ENCODE peak calls at places on chromosomes 4 and X, in four cellular contexts. One of them, this sample, is unnamed. For H3K27me3, the result is how much of the 10 kb centered on the place peaks cover.

GRCh38 chrX:152992120-152992519 is 1.8 kb downstream of the PNMA5 start:
- DNase-seq in HepG2: no peak
- DNase-seq in K562: no peak
- DNase-seq in HCT116: no peak
- DNase-seq in this sample: no peak

GRCh38 chrX:149497626-149498025 is 7.5 kb downstream of the IDS start:
- DNase-seq in K562: no peak
- DNase-seq in HCT116: no peak
- DNase-seq in HepG2: no peak
- DNase-seq in this sample: no peak

GRCh38 chrX:49879656-49880277 is 483 bp downstream of the USP27X start:
- DNase-seq in HCT116: no peak
- DNase-seq in HepG2: no peak
- DNase-seq in K562: no peak
- DNase-seq in this sample: no peak

GRCh38 chr4:118351851-118352827 is 664 bp downstream of the PRSS12 start:
- DNase-seq in HepG2: peak
- DNase-seq in K562: no peak
- DNase-seq in HCT116: peak
- DNase-seq in this sample: no peak

GRCh38 chr4:37667197-37668100 is 18.7 kb downstream of the RELL1 start:
- DNase-seq in K562: no peak
- DNase-seq in HCT116: no peak
- DNase-seq in HepG2: no peak
- DNase-seq in this sample: no peak

GRCh38 chr4:31183256-31183655 is 463.1 kb downstream of the PCDH7 start:
- DNase-seq in K562: no peak
- DNase-seq in HepG2: no peak
- DNase-seq in HCT116: no peak
- DNase-seq in this sample: no peak

GRCh38 chr4:151324449-151325319 is 721 bp downstream of the SH3D19 start:
- DNase-seq in K562: peak
- DNase-seq in HepG2: peak
- DNase-seq in HCT116: peak
- DNase-seq in this sample: peak

GRCh38 chr4:38967260-38968095 is 64.7 kb downstream of the TMEM156 start:
- DNase-seq in K562: no peak
- DNase-seq in HCT116: peak
- DNase-seq in HepG2: peak
- DNase-seq in this sample: peak

GRCh38 chrX:125205918-125206665 is 113.6 kb upstream of the TEX13C start:
- DNase-seq in HepG2: no peak
- DNase-seq in HCT116: no peak
- DNase-seq in K562: no peak
- DNase-seq in this sample: no peak

GRCh38 chr4:101128473-101128872 is 218.9 kb downstream of the PPP3CA start:
- DNase-seq in K562: no peak
- DNase-seq in HepG2: no peak
- DNase-seq in HCT116: no peak
- DNase-seq in this sample: no peak

GRCh38 chr4:65310586-65310985 is 359.7 kb downstream of the EPHA5 start:
- DNase-seq in K562: no peak
- DNase-seq in HepG2: no peak
- DNase-seq in HCT116: no peak
- DNase-seq in this sample: no peak

GRCh38 chrX:74420194-74421035 is 878 bp upstream of the SLC16A2 start:
- DNase-seq in K562: no peak
- DNase-seq in HCT116: no peak
- DNase-seq in HepG2: no peak
- DNase-seq in this sample: no peak

GRCh38 chr4:10090467-10091250 is 25.9 kb downstream of the WDR1 start:
- DNase-seq in K562: no peak
- DNase-seq in HCT116: no peak
- DNase-seq in HepG2: no peak
- DNase-seq in this sample: no peak

GRCh38 chrX:125203379-125203736 is 116.3 kb upstream of the TEX13C start:
- DNase-seq in HepG2: no peak
- DNase-seq in K562: no peak
- DNase-seq in HCT116: no peak
- DNase-seq in this sample: no peak

GRCh38 chr4:14338206-14338605 is 664.1 kb upstream of the CPEB2 start:
- DNase-seq in HepG2: no peak
- DNase-seq in HCT116: no peak
- DNase-seq in K562: no peak
- DNase-seq in this sample: no peak

GRCh38 chr4:167428172-167428571 is 193.9 kb upstream of the SPOCK3 start:
- DNase-seq in HepG2: no peak
- DNase-seq in K562: no peak
- DNase-seq in HCT116: peak
- DNase-seq in this sample: no peak

GRCh38 chr4:6362896-6363295 is 93.2 kb downstream of the WFS1 start:
- DNase-seq in HCT116: no peak
- DNase-seq in K562: peak
- DNase-seq in HepG2: peak
- DNase-seq in this sample: no peak

GRCh38 chrX:21989415-21989814 is 42.7 kb upstream of the PHEX start:
- DNase-seq in HCT116: no peak
- DNase-seq in HepG2: no peak
- DNase-seq in K562: no peak
- DNase-seq in this sample: no peak

GRCh38 chrX:136766785-136767103 is 14.0 kb downstream of the ARHGEF6 start:
- DNase-seq in K562: no peak
- DNase-seq in HepG2: no peak
- DNase-seq in HCT116: no peak
- DNase-seq in this sample: no peak

GRCh38 chr4:6416518-6417286 is 55.7 kb downstream of the PPP2R2C start:
- DNase-seq in HepG2: no peak
- DNase-seq in HCT116: no peak
- DNase-seq in K562: no peak
- DNase-seq in this sample: no peak

GRCh38 chr4:121765941-121766538 is 1.1 kb upstream of the SMIM43 start:
- DNase-seq in HCT116: no peak
- DNase-seq in HepG2: no peak
- DNase-seq in K562: no peak
- DNase-seq in this sample: no peak

GRCh38 chr4:121764303-121764701 is 662 bp downstream of the SMIM43 start:
- DNase-seq in HepG2: no peak
- DNase-seq in HCT116: no peak
- DNase-seq in K562: no peak
- DNase-seq in this sample: no peak

GRCh38 chr4:121769341-121769740 is 4.4 kb upstream of the SMIM43 start:
- DNase-seq in HepG2: no peak
- DNase-seq in HCT116: no peak
- DNase-seq in K562: no peak
- DNase-seq in this sample: no peak

GRCh38 chr4:121765368-121765705 is 373 bp upstream of the SMIM43 start:
- DNase-seq in K562: no peak
- DNase-seq in HCT116: no peak
- DNase-seq in HepG2: no peak
- DNase-seq in this sample: no peak

GRCh38 chr4:121764702-121765367 is at the start of gene SMIM43:
- DNase-seq in K562: no peak
- DNase-seq in HCT116: no peak
- DNase-seq in HepG2: no peak
- DNase-seq in this sample: no peak
- H3K27me3 ChIP-seq in K562: under half
- H3K27me3 ChIP-seq in HCT116: under half
- H3K27me3 ChIP-seq in HepG2: under half
- H3K27me3 ChIP-seq in this sample: under half

DNA sequence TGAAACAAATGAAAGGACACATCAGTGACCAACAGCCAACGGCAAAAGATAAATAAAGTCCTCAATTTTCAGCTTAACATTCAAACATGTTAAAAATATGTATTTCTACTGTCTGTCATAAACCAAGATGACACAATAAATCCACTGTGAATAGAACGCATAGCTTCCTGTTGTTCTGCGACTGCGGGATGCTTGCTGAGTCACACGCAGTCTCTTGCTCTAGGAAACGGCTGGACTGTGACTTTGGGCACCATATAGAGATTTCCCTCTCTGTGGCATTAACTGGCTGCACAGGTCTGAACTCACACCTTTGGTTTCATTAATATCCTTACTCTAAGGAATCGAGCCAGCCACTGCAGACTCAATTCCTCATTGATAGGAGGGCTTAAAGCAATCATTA is 8.5 kb downstream of the BEND4 start:
- DNase-seq in HCT116: no peak
- DNase-seq in HepG2: no peak
- DNase-seq in K562: no peak
- DNase-seq in this sample: no peak
- H3K27ac ChIP-seq in HCT116: no peak
- H3K27ac ChIP-seq in HepG2: no peak
- H3K27ac ChIP-seq in K562: no peak
- H3K27ac ChIP-seq in this sample: no peak

DNA sequence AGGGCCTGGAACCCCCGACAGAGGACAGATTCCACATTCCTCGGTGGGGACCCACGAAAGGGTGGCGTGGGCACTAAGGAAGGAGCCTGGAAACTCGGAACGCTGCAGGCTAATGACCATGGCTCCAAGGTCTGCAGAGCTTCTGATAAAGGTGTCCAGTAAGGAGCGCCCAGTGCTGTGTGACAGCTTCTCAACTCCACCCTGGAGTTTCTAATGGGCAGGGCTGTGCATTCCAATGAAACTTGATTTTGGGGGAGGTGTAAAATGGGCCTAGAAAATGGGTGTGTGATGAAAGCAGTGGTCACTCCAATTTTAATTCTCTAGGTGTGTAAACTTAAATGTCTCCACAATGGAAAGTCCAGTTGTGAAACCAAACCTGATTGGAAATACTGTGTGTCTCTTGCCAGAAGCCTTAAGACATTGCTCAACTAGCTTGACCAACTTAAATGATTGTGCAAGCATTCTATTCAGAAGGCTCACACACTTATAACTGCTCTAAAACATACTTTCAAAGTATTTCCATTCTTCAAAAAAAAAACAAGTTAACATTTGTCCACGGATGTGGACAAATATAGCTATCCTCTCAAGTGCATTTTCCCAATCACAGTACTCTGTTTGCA is 52.1 kb downstream of the XAGE2 start:
- DNase-seq in HepG2: no peak
- DNase-seq in K562: no peak
- DNase-seq in HCT116: no peak
- DNase-seq in this sample: no peak
- TF ChIP-seq TCF7L2 in HepG2: no peak
- TF ChIP-seq TCF7L2 in K562: no peak
- TF ChIP-seq TCF7L2 in HCT116: no peak
- TF ChIP-seq TCF7L2 in this sample: no peak

DNA sequence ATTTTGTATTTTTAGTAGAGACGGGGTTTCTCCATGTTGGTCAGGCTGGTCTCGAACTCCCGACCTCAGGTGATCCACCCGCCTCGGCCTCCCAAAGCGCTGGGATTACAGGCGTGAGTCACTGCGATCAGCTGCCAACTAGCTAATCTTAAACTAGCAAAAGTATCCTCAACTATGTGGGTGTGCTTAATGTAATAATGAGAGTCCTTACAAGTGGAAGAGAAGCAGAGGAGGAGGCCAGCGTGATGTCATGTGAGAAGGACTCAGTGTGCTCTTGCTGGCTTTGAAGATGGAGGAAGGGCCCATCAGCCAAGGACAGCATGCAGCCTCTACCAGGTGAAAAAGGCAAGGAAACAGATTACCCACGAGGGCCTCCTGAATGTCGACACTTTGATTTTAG is 19.6 kb downstream of the SCD5 start:
- DNase-seq in HepG2: no peak
- DNase-seq in K562: no peak
- DNase-seq in HCT116: no peak
- DNase-seq in this sample: no peak
- H3K27me3 ChIP-seq in HepG2: under half
- H3K27me3 ChIP-seq in K562: under half
- H3K27me3 ChIP-seq in HCT116: under half
- H3K27me3 ChIP-seq in this sample: under half

GRCh38 chr4:145878501-145879435 is 59.9 kb downstream of the ZNF827 start:
- DNase-seq in HCT116: no peak
- DNase-seq in HepG2: no peak
- DNase-seq in K562: no peak
- DNase-seq in this sample: no peak

GRCh38 chr4:145880355-145880960 is 58.2 kb downstream of the ZNF827 start:
- DNase-seq in HepG2: no peak
- DNase-seq in K562: no peak
- DNase-seq in HCT116: no peak
- DNase-seq in this sample: no peak

GRCh38 chr4:145881991-145882390 is 56.6 kb downstream of the ZNF827 start:
- DNase-seq in HCT116: no peak
- DNase-seq in HepG2: no peak
- DNase-seq in K562: no peak
- DNase-seq in this sample: no peak

GRCh38 chr4:145881585-145881984 is 57.0 kb downstream of the ZNF827 start:
- DNase-seq in HCT116: no peak
- DNase-seq in HepG2: no peak
- DNase-seq in K562: no peak
- DNase-seq in this sample: no peak

GRCh38 chr4:145879598-145879997 is 59.0 kb downstream of the ZNF827 start:
- DNase-seq in HepG2: no peak
- DNase-seq in HCT116: no peak
- DNase-seq in K562: no peak
- DNase-seq in this sample: no peak
- H3K27ac ChIP-seq in HepG2: no peak
- H3K27ac ChIP-seq in HCT116: no peak
- H3K27ac ChIP-seq in K562: no peak
- H3K27ac ChIP-seq in this sample: no peak

DNA sequence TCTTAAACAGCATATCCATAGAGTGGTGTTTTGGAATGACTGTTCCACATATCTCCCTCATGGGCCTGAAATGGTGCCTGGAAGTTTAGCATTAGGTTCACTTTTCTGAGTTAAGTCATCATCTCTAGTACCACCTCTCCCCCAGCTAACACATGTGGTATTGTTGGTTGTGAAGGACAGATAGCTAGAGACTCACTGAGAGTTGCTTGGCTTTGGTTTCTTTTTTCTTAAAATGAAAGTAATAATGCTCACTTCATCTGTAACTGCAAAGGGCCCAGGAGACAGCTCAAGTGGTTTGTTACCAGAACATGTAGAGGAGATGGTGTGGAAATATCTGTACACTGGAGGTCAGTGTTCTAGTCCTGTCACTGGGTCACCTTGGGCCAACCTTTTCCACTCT is 90.9 kb downstream of the EFNB1 start:
- DNase-seq in HCT116: no peak
- DNase-seq in K562: no peak
- DNase-seq in HepG2: no peak
- DNase-seq in this sample: no peak
- TF ChIP-seq TCF7L2 in HCT116: no peak
- TF ChIP-seq TCF7L2 in K562: no peak
- TF ChIP-seq TCF7L2 in HepG2: no peak
- TF ChIP-seq TCF7L2 in this sample: no peak

DNA sequence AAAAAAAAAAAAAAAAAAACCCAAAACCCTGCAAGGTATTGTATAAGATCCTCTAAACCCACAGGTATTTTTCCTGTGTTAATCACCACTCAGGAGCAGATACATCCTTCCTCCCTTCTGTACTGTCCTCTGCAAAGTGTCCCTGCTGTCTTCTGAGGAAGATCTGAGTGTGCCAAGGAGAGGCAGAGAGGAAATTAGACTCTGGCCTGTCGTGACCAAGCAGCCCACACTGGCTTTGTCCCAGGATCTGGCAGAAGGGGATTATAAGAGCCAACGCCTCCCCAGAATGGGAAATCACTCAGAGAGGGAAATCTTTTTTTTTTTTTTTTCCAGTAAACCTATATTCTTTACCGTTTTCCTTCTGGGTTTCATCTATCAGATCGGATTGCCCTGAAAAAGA is 39.6 kb downstream of the PTCHD1 start:
- DNase-seq in HepG2: no peak
- DNase-seq in HCT116: no peak
- DNase-seq in K562: no peak
- DNase-seq in this sample: no peak
- H3K27me3 ChIP-seq in HepG2: under half
- H3K27me3 ChIP-seq in HCT116: under half
- H3K27me3 ChIP-seq in K562: under half
- H3K27me3 ChIP-seq in this sample: under half

This sample was measured in Panc1.